ENCODE peak calls at places on chromosomes 12 and 14, in five cellular contexts. W is upper lobe of left lung, L is GM12878, C is HepG2, U is K562. V is an unnamed sample.

GRCh38 chr12:9634177-9634803 is 26.6 kb upstream of the KLRB1 start:
- ATAC-seq in W (no peak), L (peak), C (peak), U (peak), V (no peak)

GRCh38 chr14:88026890-88027289 is 22.0 kb downstream of the GPR65 start:
- ATAC-seq in W (no peak), L (peak), C (no peak), U (no peak), V (no peak)

GRCh38 chr12:12505544-12506501 is 56.8 kb downstream of the DUSP16 start:
- ATAC-seq in W (peak), L (peak), C (peak), U (peak), V (peak)

GRCh38 chr14:91367173-91368171 is 50.1 kb downstream of the CCDC88C start:
- ATAC-seq in W (peak), L (peak), C (no peak), U (no peak), V (no peak)

GRCh38 chr12:71440393-71441349 is 1.1 kb downstream of the LGR5 start:
- ATAC-seq in W (no peak), L (peak), C (peak), U (no peak), V (no peak)

GRCh38 chr14:26794731-26795130 is 196.9 kb upstream of the NOVA1 start:
- ATAC-seq in W (no peak), L (no peak), C (no peak), U (no peak), V (no peak)

GRCh38 chr12:6294533-6295186 is 15.8 kb upstream of the PLEKHG6 start:
- ATAC-seq in W (peak), L (peak), C (peak), U (peak), V (peak)

GRCh38 chr14:102320033-102320660 is 601 bp downstream of the ZNF839 start:
- ATAC-seq in W (no peak), L (peak), C (no peak), U (no peak), V (peak)

GRCh38 chr14:65286443-65286842 is 126.1 kb upstream of the FUT8 start:
- ATAC-seq in W (no peak), L (peak), C (no peak), U (peak), V (no peak)

GRCh38 chr12:109983432-109984142 is 12.6 kb downstream of the GIT2 start:
- ATAC-seq in W (peak), L (no peak), C (no peak), U (no peak), V (no peak)

GRCh38 chr12:110365743-110366473 is 37.6 kb downstream of the ANAPC7 start:
- ATAC-seq in W (no peak), L (no peak), C (peak), U (peak), V (no peak)

GRCh38 chr12:93772003-93772402 is 94.8 kb downstream of the CRADD start:
- ATAC-seq in W (no peak), L (no peak), C (no peak), U (no peak), V (no peak)

GRCh38 chr14:79352026-79352425 is 859.3 kb downstream of the DIO2 start:
- ATAC-seq in W (no peak), L (no peak), C (no peak), U (no peak), V (no peak)
- TF ChIP-seq EP300 in W (no peak), L (no peak), C (no peak), U (no peak), V (no peak)

DNA sequence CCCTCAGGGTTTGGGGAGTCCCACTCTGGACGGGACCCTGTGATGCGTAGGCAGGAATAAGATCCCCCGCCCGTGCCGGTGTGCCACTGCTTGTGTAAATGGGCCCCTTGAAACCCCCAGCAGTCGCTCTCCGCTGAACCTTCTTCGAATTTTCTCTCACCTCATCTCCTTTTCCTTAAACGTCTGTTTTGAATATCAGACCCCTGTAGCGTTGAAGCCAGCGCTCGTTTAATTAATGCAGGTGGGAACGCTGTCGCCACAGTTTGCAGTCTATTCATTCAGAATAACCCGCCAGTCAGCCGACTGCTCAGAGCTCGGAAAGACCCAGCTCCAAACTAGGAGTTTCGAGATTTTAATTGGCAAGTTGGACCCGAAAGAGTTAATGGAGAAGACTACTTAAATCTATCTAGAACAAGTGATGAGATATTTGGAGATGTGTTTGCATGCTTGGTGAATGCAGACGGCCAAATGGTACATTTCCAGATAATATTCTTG is 696 bp upstream of the PPP2R5E start:
- ATAC-seq in W (no peak), L (peak), C (peak), U (peak), V (no peak)
- TF ChIP-seq POLR2AphosphoS5 in W (no peak), L (no peak), C (no peak), U (no peak), V (no peak)

GRCh38 chr12:130579231-130579630 is 136.9 kb downstream of the RIMBP2 start:
- ATAC-seq in W (no peak), L (no peak), C (no peak), U (no peak), V (no peak)

GRCh38 chr12:130574402-130574801 is 141.7 kb downstream of the RIMBP2 start:
- ATAC-seq in W (no peak), L (peak), C (no peak), U (no peak), V (no peak)

GRCh38 chr12:130573235-130573634 is 142.9 kb downstream of the RIMBP2 start:
- ATAC-seq in W (no peak), L (no peak), C (no peak), U (no peak), V (no peak)

GRCh38 chr12:130577348-130577747 is 138.8 kb downstream of the RIMBP2 start:
- ATAC-seq in W (no peak), L (no peak), C (no peak), U (peak), V (no peak)

DNA sequence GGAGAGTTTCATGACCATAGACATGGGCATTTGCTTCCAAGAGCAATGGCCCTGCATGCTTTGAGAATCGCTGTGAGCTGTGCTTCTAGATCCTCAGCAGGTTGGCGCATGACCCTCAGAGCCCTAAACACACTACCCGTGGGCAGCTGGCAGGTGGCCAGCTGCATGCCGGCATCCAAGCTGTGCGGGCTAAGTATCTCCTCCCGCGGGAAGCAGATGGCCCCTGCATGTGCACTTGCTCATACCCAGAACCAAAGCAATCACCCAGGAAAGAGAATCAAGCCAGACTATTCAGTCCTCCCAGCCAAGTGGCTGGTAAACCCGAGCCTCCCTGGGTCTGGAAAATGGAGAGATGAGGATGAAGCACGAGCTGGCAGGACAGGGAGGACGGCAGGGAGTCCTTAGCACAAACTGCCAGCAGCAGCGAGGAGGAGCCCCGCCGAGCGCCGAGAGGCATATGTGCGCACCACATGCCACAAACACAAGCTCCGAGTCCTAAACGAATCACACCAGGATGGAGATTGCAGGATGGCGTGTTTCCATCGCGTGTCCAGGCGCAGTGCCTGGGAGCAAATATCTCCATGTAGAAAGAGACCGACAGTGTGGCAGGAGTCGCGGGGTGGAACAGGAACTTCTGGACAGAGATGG is 139.7 kb downstream of the RIMBP2 start:
- ATAC-seq in W (no peak), L (no peak), C (no peak), U (no peak), V (no peak)
- H3K27ac ChIP-seq in W (no peak), L (peak), C (no peak), U (no peak), V (no peak)

DNA sequence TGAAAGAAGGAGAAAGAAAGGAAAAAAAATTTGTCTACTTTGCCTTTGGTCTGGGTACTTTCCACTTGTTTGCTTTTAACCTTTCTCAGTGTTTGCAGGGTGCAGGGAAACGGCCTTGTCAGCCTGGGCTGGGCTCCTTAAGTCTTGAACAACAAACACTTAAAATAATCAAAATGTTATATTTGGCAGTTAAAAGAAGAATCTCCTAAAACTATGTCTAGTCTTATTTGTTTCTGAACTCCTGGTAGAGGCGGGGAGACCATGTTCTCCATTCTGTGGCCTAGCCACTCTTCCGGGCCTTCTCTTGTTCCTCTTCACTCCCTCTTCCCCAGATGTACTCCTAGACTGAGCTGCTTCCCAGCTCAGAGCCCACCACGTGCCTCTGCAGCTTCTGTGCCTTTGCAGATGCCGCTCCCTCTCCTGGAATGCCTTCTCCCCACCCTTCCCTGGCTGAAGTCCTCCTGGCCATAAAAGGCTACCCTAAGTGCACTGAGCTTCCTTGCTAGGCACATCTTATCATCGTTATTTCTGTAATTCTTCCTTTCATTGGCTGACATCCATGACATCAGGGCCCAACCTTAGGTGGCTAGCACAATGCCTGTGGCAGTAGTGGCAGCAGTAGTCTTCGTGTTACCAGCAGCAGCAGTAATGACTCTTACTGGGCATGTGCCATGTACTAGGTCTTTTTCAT is 432.9 kb downstream of the ZFP36L1 start:
- ATAC-seq in W (peak), L (peak), C (no peak), U (no peak), V (peak)
- TF ChIP-seq EP300 in W (no peak), L (no peak), C (no peak), U (no peak), V (no peak)

V was measured in gastroesophageal sphincter.